ENCODE peak calls at places on chromosomes 3 and 15, in four cellular contexts. S is T follicular helper cell, I is OCI-LY7, E is renal cortical epithelial cell. X is an unnamed sample.

GRCh38 chr3:128917291-128917690 is 37.9 kb downstream of the ACAD9 start:
- DNase-seq in S (no peak), E (no peak), I (no peak), X (no peak)

GRCh38 chr3:116058844-116059243 is 386.4 kb downstream of the LSAMP start:
- DNase-seq in I (no peak), E (no peak), S (no peak), X (no peak)

GRCh38 chr3:20511863-20512262 is 325.9 kb upstream of the SGO1 start:
- DNase-seq in I (peak), E (peak), S (no peak), X (peak)

GRCh38 chr15:73957276-73957675 is 31.0 kb downstream of the LOXL1 start:
- DNase-seq in I (no peak), E (no peak), S (no peak), X (no peak)

GRCh38 chr3:190585771-190586630 is 72.1 kb downstream of the IL1RAP start:
- DNase-seq in S (no peak), E (peak), I (no peak), X (peak)

GRCh38 chr15:82855286-82856092 is 46.1 kb downstream of the WHAMM start:
- DNase-seq in I (peak), S (no peak), E (no peak), X (no peak)

GRCh38 chr3:154819491-154819890 is 260.6 kb upstream of the MME start:
- DNase-seq in I (no peak), E (no peak), S (no peak), X (no peak)

GRCh38 chr3:130876594-130876993 is 17.3 kb upstream of the ATP2C1 start:
- DNase-seq in I (no peak), E (no peak), S (no peak), X (no peak)

GRCh38 chr3:31246293-31247062 is 286.2 kb upstream of the STT3B start:
- DNase-seq in E (no peak), I (no peak), S (no peak), X (no peak)

GRCh38 chr3:27073903-27074302 is 295.3 kb downstream of the NEK10 start:
- DNase-seq in I (no peak), S (no peak), E (no peak), X (no peak)

GRCh38 chr15:96052572-96053038 is 277.9 kb upstream of the NR2F2 start:
- DNase-seq in E (no peak), S (no peak), I (no peak), X (no peak)

GRCh38 chr3:192887701-192888100 is 30.0 kb downstream of the MB21D2 start:
- DNase-seq in I (no peak), S (no peak), E (peak), X (peak)

GRCh38 chr3:172557515-172558220 is 34.4 kb upstream of the TNFSF10 start:
- DNase-seq in E (no peak), S (no peak), I (no peak), X (no peak)

GRCh38 chr15:39685999-39686613 is 96.5 kb downstream of the FSIP1 start:
- DNase-seq in S (peak), I (peak), E (peak), X (peak)

GRCh38 chr3:170330366-170330765 is 27.1 kb upstream of the SKIL start:
- DNase-seq in I (no peak), E (peak), S (no peak), X (no peak)

GRCh38 chr15:70524470-70524869 is 238.9 kb downstream of the UACA start:
- DNase-seq in I (no peak), S (no peak), E (no peak), X (no peak)

X was measured in GM12865.